ENCODE peak calls at places on chromosomes 13 and 19, in seven cellular contexts. R is HCT116, H is upper lobe of left lung, B is GM12878, P is HepG2, L is GM23338, Q is Panc1. X is an unnamed sample. For H3K27me3, the result is how much of the 10 kb centered on the place peaks cover.

GRCh38 chr13:75908137-75908536 is 272.0 kb downstream of the LMO7 start:
- ATAC-seq in R (no peak), H (peak), B (no peak), P (no peak), L (no peak), Q (no peak), X (peak)

GRCh38 chr19:45153339-45154063 is 7.3 kb downstream of the NKPD1 start:
- ATAC-seq in R (peak), H (peak), B (peak), P (peak), L (peak), Q (no peak), X (peak)

GRCh38 chr13:110942248-110942981 is 27.5 kb upstream of the ANKRD10 start:
- ATAC-seq in R (no peak), H (no peak), B (peak), P (no peak), L (no peak), Q (no peak), X (no peak)

GRCh38 chr19:11151181-11151580 is 4.4 kb downstream of the SPC24 start:
- ATAC-seq in R (no peak), H (peak), B (no peak), P (no peak), L (no peak), Q (no peak), X (no peak)

GRCh38 chr19:4830768-4831265 is 695 bp downstream of the TICAM1 start:
- ATAC-seq in R (peak), H (peak), B (peak), P (peak), L (no peak), Q (peak), X (no peak)

GRCh38 chr19:2648099-2648498 is 54.4 kb downstream of the GNG7 start:
- ATAC-seq in R (peak), H (no peak), B (peak), P (no peak), L (no peak), Q (peak), X (no peak)

GRCh38 chr13:64453831-64454230 is 2776.3 kb downstream of the PCDH9 start:
- ATAC-seq in R (no peak), H (no peak), B (peak), P (no peak), L (peak), Q (no peak), X (no peak)

GRCh38 chr19:1884291-1884718 is 991 bp downstream of the ABHD17A start:
- ATAC-seq in R (peak), H (no peak), B (peak), P (peak), L (no peak), Q (no peak), X (no peak)

GRCh38 chr13:40665754-40666057 is 735 bp downstream of the FOXO1 start:
- ATAC-seq in R (no peak), H (no peak), B (no peak), P (no peak), L (no peak), Q (no peak), X (no peak)

GRCh38 chr13:41723136-41723535 is 237.8 kb downstream of the VWA8 start:
- ATAC-seq in R (no peak), H (no peak), B (no peak), P (no peak), L (no peak), Q (no peak), X (no peak)

GRCh38 chr19:869245-870177 is 10.0 kb downstream of the CFD start:
- ATAC-seq in R (peak), H (peak), B (no peak), P (no peak), L (no peak), Q (no peak), X (peak)

GRCh38 chr19:35213678-35214632 is 14.6 kb downstream of the FAM187B start:
- ATAC-seq in R (peak), H (peak), B (peak), P (no peak), L (no peak), Q (peak), X (peak)

GRCh38 chr19:30387311-30388115 is 15.3 kb downstream of the ZNF536 start:
- ATAC-seq in R (no peak), H (no peak), B (no peak), P (no peak), L (no peak), Q (no peak), X (no peak)

GRCh38 chr19:10000171-10000826 is 10.0 kb downstream of the COL5A3 start:
- ATAC-seq in R (peak), H (peak), B (peak), P (peak), L (peak), Q (peak), X (peak)

GRCh38 chr13:21735621-21736401 is 64.9 kb downstream of the FGF9 start:
- ATAC-seq in R (no peak), H (no peak), B (no peak), P (no peak), L (peak), Q (no peak), X (no peak)

GRCh38 chr13:21625366-21625765 is 21.4 kb upstream of the MICU2 start:
- ATAC-seq in R (peak), H (peak), B (peak), P (peak), L (peak), Q (no peak), X (no peak)

GRCh38 chr19:2308114-2308556 is at the start of gene LINGO3:
- ATAC-seq in R (no peak), H (no peak), B (no peak), P (no peak), L (no peak), Q (no peak), X (no peak)

GRCh38 chr13:80177327-80177726 is 163.6 kb downstream of the SPRY2 start:
- ATAC-seq in R (no peak), H (no peak), B (no peak), P (no peak), L (no peak), Q (no peak), X (no peak)

DNA sequence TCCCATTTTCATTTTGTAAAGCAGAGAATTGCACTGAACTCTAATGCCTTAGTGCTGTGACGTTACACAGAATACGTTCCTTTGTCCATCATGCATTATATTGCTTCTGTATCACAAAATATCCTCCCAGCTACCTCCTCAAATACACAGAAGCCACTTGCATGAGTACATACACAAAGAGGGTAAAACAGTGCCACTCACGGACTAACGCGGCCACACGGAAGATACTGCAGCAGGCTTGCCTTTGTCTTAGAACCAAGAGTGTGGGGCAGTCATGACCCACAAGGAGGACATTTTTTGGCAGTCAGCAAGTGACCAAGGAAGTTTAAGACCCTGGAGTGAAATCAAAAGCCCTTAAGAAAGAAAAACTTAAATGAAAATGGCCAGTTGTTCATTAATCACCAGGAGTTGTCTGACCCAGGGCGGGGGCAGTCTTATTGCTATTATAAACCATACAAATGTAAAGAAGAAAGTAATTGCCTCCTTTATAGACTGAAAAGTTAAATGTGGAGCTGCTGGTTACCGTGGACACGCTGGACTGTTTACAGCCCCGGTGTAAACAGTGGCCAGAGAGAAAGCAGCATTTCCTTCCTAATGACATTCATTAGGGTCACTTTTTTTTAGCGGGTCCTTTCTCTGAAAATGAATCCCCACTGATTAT is 66.7 kb downstream of the SOX1 start:
- ATAC-seq in R (no peak), H (no peak), B (no peak), P (no peak), L (no peak), Q (no peak), X (no peak)
- H3K27me3 ChIP-seq in R (under half), H (under half), B (under half), P (half or more), L (under half), Q (under half), X (half or more)

GRCh38 chr13:52450012-52450792 is at the start of gene VPS36:
- ATAC-seq in R (peak), H (peak), B (peak), P (peak), L (peak), Q (peak), X (peak)

GRCh38 chr13:52447815-52448552 is 2.5 kb downstream of the VPS36 start:
- ATAC-seq in R (no peak), H (no peak), B (no peak), P (no peak), L (no peak), Q (no peak), X (no peak)

GRCh38 chr13:52449323-52450011 is 967 bp downstream of the VPS36 start:
- ATAC-seq in R (no peak), H (no peak), B (no peak), P (no peak), L (no peak), Q (no peak), X (no peak)

GRCh38 chr13:52452470-52452869 is 2.0 kb upstream of the VPS36 start:
- ATAC-seq in R (no peak), H (no peak), B (no peak), P (no peak), L (no peak), Q (no peak), X (no peak)

DNA sequence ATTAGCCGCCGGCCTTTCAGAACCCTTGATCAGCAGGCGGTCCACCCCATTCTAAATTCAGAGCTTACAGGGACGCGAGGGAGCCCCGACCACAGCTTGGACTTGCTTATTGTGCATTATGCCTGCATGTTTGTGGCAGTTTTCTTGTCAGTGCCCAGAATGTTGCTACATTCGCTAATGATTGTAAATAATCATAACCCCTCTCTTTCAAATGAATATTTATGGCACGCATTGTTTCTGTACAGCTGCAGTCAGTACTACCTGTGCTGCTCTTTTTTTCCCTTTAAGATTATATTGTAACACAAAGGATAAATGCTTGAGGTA is 321 bp upstream of the VPS36 start:
- ATAC-seq in R (peak), H (no peak), B (no peak), P (no peak), L (no peak), Q (no peak), X (no peak)
- TF ChIP-seq POLR2AphosphoS5 in R (no peak), H (no peak), B (no peak), P (no peak), L (no peak), Q (no peak), X (no peak)

DNA sequence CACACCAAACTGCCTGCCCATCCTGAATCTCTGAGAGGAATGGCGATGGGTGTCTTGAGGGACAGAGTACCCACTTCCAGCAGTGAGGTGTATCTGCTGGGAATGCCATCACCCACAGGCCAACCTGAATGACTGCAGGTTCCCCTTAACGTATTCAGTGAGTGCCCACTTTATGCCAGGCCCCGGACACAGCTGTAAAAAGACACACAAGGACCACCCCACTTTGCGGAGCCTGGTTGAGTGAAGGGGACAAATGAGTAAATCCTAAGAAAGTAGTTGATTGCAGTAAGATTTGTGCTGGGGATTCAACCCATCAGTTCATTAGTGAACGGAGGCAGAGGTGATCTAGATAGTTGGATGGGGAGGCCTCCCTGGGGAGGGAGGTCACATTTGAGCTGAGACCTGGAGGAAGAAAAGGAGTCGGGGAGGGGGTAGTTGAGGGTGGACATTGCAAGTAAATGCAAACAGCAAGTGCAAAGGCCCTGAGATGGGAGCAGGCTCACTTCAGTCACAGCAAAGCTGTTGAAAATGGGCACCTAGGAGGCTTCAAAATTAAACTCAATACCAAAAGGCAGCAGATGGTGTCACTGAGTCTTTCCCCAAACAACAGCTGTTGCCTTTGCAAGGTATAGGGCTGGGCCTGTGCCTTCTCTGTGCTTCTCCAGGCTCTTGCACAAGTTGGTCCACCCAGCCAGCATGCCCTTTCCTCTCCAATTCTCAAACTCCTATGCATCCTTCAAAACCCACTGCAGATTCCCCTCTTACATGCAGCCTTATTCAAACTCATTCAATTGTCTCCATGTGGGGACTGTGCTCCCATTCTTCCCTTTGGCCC is 4.3 kb downstream of the GDF15 start:
- ATAC-seq in R (no peak), H (no peak), B (no peak), P (peak), L (no peak), Q (no peak), X (no peak)
- H3K27me3 ChIP-seq in R (under half), H (under half), B (under half), P (under half), L (under half), Q (under half), X (under half)

GRCh38 chr13:51778407-51778806 is 25.6 kb downstream of the DHRS12 start:
- ATAC-seq in R (no peak), H (no peak), B (no peak), P (no peak), L (no peak), Q (no peak), X (no peak)
- TF ChIP-seq POLR2AphosphoS5 in R (no peak), H (no peak), B (no peak), P (no peak), L (no peak), Q (no peak), X (no peak)

GRCh38 chr19:7603919-7604318 is 8.3 kb downstream of the CAMSAP3 start:
- ATAC-seq in R (no peak), H (no peak), B (no peak), P (no peak), L (no peak), Q (no peak), X (no peak)
- H3K27me3 ChIP-seq in R (under half), H (under half), B (under half), P (under half), L (under half), Q (under half), X (half or more)

GRCh38 chr19:43594081-43594697 is 1.7 kb downstream of the IRGQ start:
- ATAC-seq in R (no peak), H (no peak), B (no peak), P (no peak), L (no peak), Q (no peak), X (no peak)

GRCh38 chr19:43594710-43595604 is 977 bp downstream of the IRGQ start:
- ATAC-seq in R (peak), H (peak), B (peak), P (peak), L (peak), Q (peak), X (no peak)

GRCh38 chr19:43595605-43595998 is 332 bp downstream of the IRGQ start:
- ATAC-seq in R (peak), H (peak), B (peak), P (peak), L (peak), Q (peak), X (peak)

GRCh38 chr19:43596842-43597461 is 557 bp downstream of the ZNF576 start:
- ATAC-seq in R (no peak), H (no peak), B (no peak), P (no peak), L (no peak), Q (no peak), X (no peak)

GRCh38 chr19:43595999-43596841 is at the start of the genes IRGQ and ZNF576:
- ATAC-seq in R (peak), H (peak), B (peak), P (peak), L (peak), Q (peak), X (peak)
- TF ChIP-seq POLR2AphosphoS5 in R (peak), H (peak), B (peak), P (peak), L (peak), Q (peak), X (peak)

DNA sequence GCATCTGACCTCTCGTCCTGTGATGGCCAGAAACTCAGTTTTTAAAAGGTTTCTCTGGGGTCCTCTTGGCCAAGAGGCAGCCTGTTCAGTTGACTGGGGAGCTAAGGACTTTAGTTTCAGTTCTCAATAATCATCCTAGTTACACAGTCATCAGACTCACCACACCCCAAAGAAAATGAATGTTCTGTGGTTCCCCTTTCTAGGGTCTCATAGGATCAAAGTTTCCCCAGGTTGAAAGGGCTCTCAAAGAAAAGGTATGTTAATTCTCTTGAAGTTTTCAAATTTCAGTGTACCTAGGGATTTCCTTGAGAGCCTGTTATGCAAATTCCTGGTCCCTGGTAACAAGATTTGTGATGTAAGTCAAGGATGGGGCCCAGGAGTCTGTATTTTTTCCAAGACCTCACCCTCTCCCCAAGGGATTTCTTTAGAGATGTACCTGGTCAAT is 94.9 kb downstream of the FAM216B start:
- ATAC-seq in R (no peak), H (peak), B (peak), P (no peak), L (peak), Q (no peak), X (no peak)
- H3K27me3 ChIP-seq in R (under half), H (under half), B (under half), P (under half), L (under half), Q (under half), X (under half)

DNA sequence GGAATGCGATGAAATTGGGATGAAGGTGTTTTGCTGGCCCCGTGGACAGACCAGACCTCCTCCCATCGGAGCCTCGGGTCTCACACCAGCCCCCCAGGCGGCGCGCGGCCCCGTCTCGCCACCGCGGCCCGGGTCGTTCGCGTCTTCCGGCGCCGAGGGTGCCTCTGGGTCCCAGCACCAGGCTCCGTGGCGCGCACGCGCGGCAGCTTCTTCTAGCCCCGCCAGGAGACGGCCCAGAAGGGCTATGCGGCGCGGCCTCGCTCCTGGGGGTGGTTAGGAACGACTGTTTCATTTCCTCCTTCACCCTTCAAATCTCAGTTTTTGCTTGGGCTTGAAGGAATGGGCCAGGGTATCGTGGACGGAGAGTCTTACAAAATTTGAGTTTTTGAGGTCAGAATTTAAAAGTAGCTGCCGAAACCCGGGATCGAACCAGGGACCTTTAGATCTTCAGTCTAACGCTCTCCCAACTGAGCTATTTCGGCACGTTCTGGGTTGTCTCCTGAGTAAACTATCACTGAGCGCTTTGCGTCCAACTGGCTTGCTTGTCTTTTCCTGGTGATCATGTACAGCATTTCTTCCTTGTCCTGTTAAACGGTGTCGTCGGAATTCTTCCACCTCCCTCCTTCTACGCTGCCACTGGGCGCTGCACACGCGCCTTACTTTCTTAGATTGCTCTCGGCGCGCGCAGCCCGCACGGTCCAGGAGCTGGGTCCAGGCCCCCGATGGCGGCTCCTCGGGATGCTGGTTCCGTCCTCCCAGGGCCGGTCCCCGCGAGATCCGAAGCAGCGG is 46.5 kb downstream of the TGDS start:
- ATAC-seq in R (peak), H (peak), B (peak), P (peak), L (peak), Q (peak), X (peak)
- TF ChIP-seq POLR2AphosphoS5 in R (peak), H (no peak), B (peak), P (peak), L (peak), Q (peak), X (peak)

GRCh38 chr13:28528848-28529247 is 33.9 kb upstream of the FLT1 start:
- ATAC-seq in R (no peak), H (no peak), B (no peak), P (no peak), L (no peak), Q (no peak), X (no peak)
- H3K27me3 ChIP-seq in R (under half), H (under half), B (under half), P (half or more), L (under half), Q (under half), X (half or more)